ENCODE peak calls at places on chromosomes 12 and 14, in four cellular contexts. O is neural crest cell, I is neural progenitor cell, H is substantia nigra. K is an unnamed sample.

GRCh38 chr12:104282109-104282508 is 21.4 kb upstream of the EID3 start:
- DNase-seq in O (no peak), I (no peak), H (no peak), K (no peak)

GRCh38 chr14:31307198-31307597 is 99.6 kb upstream of the HECTD1 start:
- DNase-seq in O (no peak), I (no peak), H (no peak), K (no peak)

GRCh38 chr12:124678421-124678893 is 111.0 kb upstream of the NCOR2 start:
- DNase-seq in O (peak; percentile 53), I (no peak), H (no peak), K (no peak)

GRCh38 chr14:102491786-102492522 is 17.6 kb downstream of the ANKRD9 start:
- DNase-seq in O (no peak), I (no peak), H (no peak), K (no peak)

GRCh38 chr12:111253213-111253612 is 115.7 kb downstream of the PHETA1 start:
- DNase-seq in O (no peak), I (no peak), H (no peak), K (no peak)

GRCh38 chr12:29317556-29318363 is 63.2 kb downstream of the ERGIC2 start:
- DNase-seq in O (peak; percentile 3), I (peak; percentile 74), H (peak; percentile 9), K (peak; percentile 37)

GRCh38 chr14:29741909-29742401 is 185.7 kb downstream of the PRKD1 start:
- DNase-seq in O (no peak), I (no peak), H (no peak), K (no peak)

GRCh38 chr12:14773685-14774073 is 29.6 kb downstream of the WBP11 start:
- DNase-seq in O (peak; percentile 38), I (peak; percentile 73), H (no peak), K (no peak)

GRCh38 chr12:7460375-7461259 is 16.7 kb upstream of the CD163L1 start:
- DNase-seq in O (peak; percentile 54), I (peak; percentile 69), H (no peak), K (no peak)

GRCh38 chr12:98490491-98491453 is 24.6 kb upstream of the TMPO start:
- DNase-seq in O (peak; percentile 95), I (peak; percentile 93), H (peak; percentile 60), K (peak; percentile 57)

GRCh38 chr12:22670762-22671161 is 45.8 kb downstream of the ETNK1 start:
- DNase-seq in O (no peak), I (no peak), H (no peak), K (no peak)

GRCh38 chr12:53195516-53196420 is 11.3 kb downstream of the ITGB7 start:
- DNase-seq in O (no peak), I (no peak), H (no peak), K (no peak)

GRCh38 chr14:76181546-76181945 is 29.8 kb downstream of the GPATCH2L start:
- DNase-seq in O (no peak), I (no peak), H (no peak), K (no peak)

GRCh38 chr12:111991946-111992345 is 21.0 kb downstream of the TMEM116 start:
- DNase-seq in O (no peak), I (no peak), H (no peak), K (no peak)

GRCh38 chr12:31773223-31773750 is 44.5 kb upstream of the AMN1 start:
- DNase-seq in O (no peak), I (no peak), H (no peak), K (no peak)

GRCh38 chr12:49762468-49762847 is 21.1 kb downstream of the TMBIM6 start:
- DNase-seq in O (no peak), I (no peak), H (no peak), K (no peak)

GRCh38 chr12:73321776-73322175 is 1049.6 kb downstream of the TRHDE start:
- DNase-seq in O (no peak), I (no peak), H (no peak), K (no peak)

GRCh38 chr12:49698619-49699545 is 8.3 kb downstream of the FMNL3 start:
- DNase-seq in O (no peak), I (peak; percentile 41), H (no peak), K (peak; percentile 83)

GRCh38 chr14:89214221-89214965 is 202.6 kb downstream of the FOXN3 start:
- DNase-seq in O (no peak), I (peak; percentile 77), H (no peak), K (no peak)

GRCh38 chr14:105261781-105262180 is 13.4 kb downstream of the BTBD6 start:
- DNase-seq in O (no peak), I (no peak), H (no peak), K (no peak)

GRCh38 chr12:112881602-112882001 is 25.2 kb upstream of the OAS1 start:
- DNase-seq in O (no peak), I (no peak), H (no peak), K (no peak)

GRCh38 chr14:96637521-96637920 is 135.3 kb downstream of the PAPOLA start:
- DNase-seq in O (no peak), I (no peak), H (no peak), K (no peak)

GRCh38 chr14:61608245-61609142 is 86.8 kb upstream of the HIF1A start:
- DNase-seq in O (no peak), I (peak; percentile 87), H (peak; percentile 25), K (no peak)

GRCh38 chr12:115943630-115944391 is 333.7 kb downstream of the MED13L start:
- DNase-seq in O (no peak), I (no peak), H (no peak), K (no peak)

GRCh38 chr12:29733060-29733459 is 50.7 kb downstream of the TMTC1 start:
- DNase-seq in O (no peak), I (no peak), H (no peak), K (no peak)

GRCh38 chr14:96139879-96140278 is 64.8 kb upstream of the BDKRB2 start:
- DNase-seq in O (no peak), I (no peak), H (no peak), K (no peak)

GRCh38 chr12:95774311-95775045 is 16.1 kb downstream of the NTN4 start:
- DNase-seq in O (no peak), I (no peak), H (no peak), K (no peak)

GRCh38 chr12:20423557-20423956 is 55.2 kb downstream of the PDE3A start:
- DNase-seq in O (no peak), I (peak; percentile 40), H (no peak), K (no peak)

GRCh38 chr14:100610511-100611217 is 23.4 kb upstream of the BEGAIN start:
- DNase-seq in O (no peak), I (no peak), H (no peak), K (no peak)

GRCh38 chr14:67285876-67286452 is 44.7 kb downstream of the PALS1 start:
- DNase-seq in O (no peak), I (peak; percentile 63), H (no peak), K (no peak)

GRCh38 chr12:3947781-3948180 is 74.6 kb upstream of the PARP11 start:
- DNase-seq in O (no peak), I (no peak), H (no peak), K (no peak)

GRCh38 chr12:107126688-107127481 is 33.5 kb upstream of the CRY1 start:
- DNase-seq in O (no peak), I (no peak), H (no peak), K (no peak)

GRCh38 chr14:29799718-29800117 is 127.9 kb downstream of the PRKD1 start:
- DNase-seq in O (no peak), I (no peak), H (no peak), K (no peak)

GRCh38 chr12:82883396-82884360 is 197.0 kb downstream of the TMTC2 start:
- DNase-seq in O (no peak), I (peak; percentile 59), H (no peak), K (no peak)

GRCh38 chr14:58839233-58839632 is 201.5 kb downstream of the DACT1 start:
- DNase-seq in O (no peak), I (no peak), H (no peak), K (no peak)

GRCh38 chr12:100437038-100437841 is 36.4 kb upstream of the NR1H4 start:
- DNase-seq in O (no peak), I (no peak), H (no peak), K (no peak)

GRCh38 chr12:111757361-111758119 is 9.2 kb upstream of the ALDH2 start:
- DNase-seq in O (no peak), I (peak; percentile 32), H (peak; percentile 22), K (no peak)

GRCh38 chr12:76878899-76879709 is at the start of gene CSRP2:
- DNase-seq in O (peak; percentile 84), I (peak; percentile 98), H (peak; percentile 21), K (peak; percentile 7)